ENCODE peak calls at places on chromosomes 12 and 14, in five cellular contexts. C is AG09309, X is GM06990, A is BJ, L is fibroblast of the aortic adventitia. B is an unnamed sample.

GRCh38 chr12:55727643-55728184 is 1.1 kb downstream of the CD63 start:
- DNase-seq in L (peak; percentile 64), X (no peak), C (no peak), A (no peak), B (no peak)

GRCh38 chr14:61544448-61545202 is 150.7 kb upstream of the HIF1A start:
- DNase-seq in C (no peak), X (no peak), A (no peak), L (no peak), B (no peak)

GRCh38 chr12:11158885-11159444 is 12.0 kb upstream of the SMIM10L1 start:
- DNase-seq in L (no peak), C (no peak), X (no peak), A (no peak), B (no peak)

GRCh38 chr12:57620936-57621496 is 9.8 kb downstream of the ARHGEF25 start:
- DNase-seq in L (no peak), C (no peak), A (no peak), X (no peak), B (no peak)

GRCh38 chr12:88897723-88898122 is 317.5 kb upstream of the KITLG start:
- DNase-seq in C (no peak), X (no peak), L (peak; percentile 28), A (no peak), B (no peak)

GRCh38 chr14:48973136-48973535 is 613.0 kb downstream of the RPS29 start:
- DNase-seq in L (no peak), C (no peak), A (no peak), X (no peak), B (no peak)

GRCh38 chr12:43238281-43238680 is 313.7 kb downstream of the ADAMTS20 start:
- DNase-seq in X (no peak), C (no peak), L (peak; percentile 19), A (no peak), B (no peak)

GRCh38 chr14:99612065-99612736 is 8.2 kb upstream of the CCDC85C start:
- DNase-seq in C (no peak), A (no peak), X (no peak), L (no peak), B (no peak)

GRCh38 chr14:56487090-56487667 is 92.4 kb upstream of the TMEM260 start:
- DNase-seq in A (no peak), L (peak; percentile 55), C (no peak), X (no peak), B (no peak)

GRCh38 chr14:100152091-100152490 is 7.4 kb downstream of the DEGS2 start:
- DNase-seq in X (no peak), C (no peak), L (no peak), A (no peak), B (no peak)

GRCh38 chr12:101823891-101824290 is 6.9 kb downstream of the GNPTAB start:
- DNase-seq in X (peak; percentile 26), A (no peak), L (peak; percentile 14), C (no peak), B (peak; percentile 24)

GRCh38 chr12:1250641-1251040 is 259.6 kb downstream of the ERC1 start:
- DNase-seq in C (no peak), A (no peak), X (no peak), L (no peak), B (no peak)

GRCh38 chr14:95265106-95266094 is 54.3 kb downstream of the CLMN start:
- DNase-seq in A (peak; percentile 37), X (peak; percentile 79), L (peak; percentile 87), C (peak; percentile 23), B (peak; percentile 63)

GRCh38 chr14:102525213-102526143 is 15.9 kb upstream of the ANKRD9 start:
- DNase-seq in X (no peak), L (peak; percentile 72), A (no peak), C (no peak), B (no peak)

GRCh38 chr12:62781136-62781880 is 153.6 kb downstream of the PPM1H start:
- DNase-seq in C (no peak), A (no peak), L (no peak), X (no peak), B (no peak)

GRCh38 chr12:109492371-109492770 is 14.9 kb downstream of the UBE3B start:
- DNase-seq in L (no peak), C (no peak), A (no peak), X (no peak), B (no peak)

GRCh38 chr12:6626654-6627283 is 9.0 kb downstream of the LPAR5 start:
- DNase-seq in X (no peak), C (no peak), A (no peak), L (no peak), B (no peak)

GRCh38 chr12:6618483-6618882 is 11.3 kb upstream of the CHD4 start:
- DNase-seq in X (no peak), A (no peak), L (no peak), C (no peak), B (no peak)

GRCh38 chr12:6615802-6616201 is 8.6 kb upstream of the CHD4 start:
- DNase-seq in A (no peak), L (no peak), X (no peak), C (no peak), B (no peak)

GRCh38 chr12:6620137-6620884 is 13.1 kb upstream of the CHD4 start:
- DNase-seq in C (no peak), A (no peak), L (peak; percentile 42), X (peak; percentile 27), B (no peak)

GRCh38 chr12:6620885-6621274 is 13.7 kb upstream of the CHD4 start:
- DNase-seq in C (no peak), X (no peak), A (no peak), L (no peak), B (no peak)
- H3K4me3 ChIP-seq in C (no peak overlapping the region), X (peak overlapping the region; percentile 27), A (no peak overlapping the region), L (no peak overlapping the region), B (no peak overlapping the region)

DNA sequence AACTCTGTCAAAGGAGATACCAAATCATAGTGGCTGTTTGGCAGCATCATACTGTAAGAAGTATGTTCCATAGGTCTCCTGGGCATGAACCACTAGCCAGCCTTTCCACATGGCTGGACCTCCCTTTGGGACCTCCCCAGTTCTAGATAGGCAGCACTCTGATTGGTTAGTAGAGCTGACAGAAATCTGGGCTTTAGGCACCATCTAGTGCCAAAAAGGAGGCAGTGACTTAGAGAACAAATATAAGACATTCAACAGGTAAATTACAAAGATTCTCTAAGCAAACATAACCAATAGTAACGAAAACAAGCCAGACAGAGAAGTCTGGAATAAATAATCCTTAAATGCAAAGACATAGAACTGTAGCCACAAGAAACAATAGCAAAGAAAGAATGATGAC is 148.0 kb upstream of the PDE3A start:
- DNase-seq in A (no peak), L (peak; percentile 67), X (no peak), C (no peak), B (peak; percentile 15)
- TF ChIP-seq CTCF in A (peak; percentile 25), L (peak; percentile 21), X (peak; percentile 27), C (peak; percentile 54), B (no peak)

DNA sequence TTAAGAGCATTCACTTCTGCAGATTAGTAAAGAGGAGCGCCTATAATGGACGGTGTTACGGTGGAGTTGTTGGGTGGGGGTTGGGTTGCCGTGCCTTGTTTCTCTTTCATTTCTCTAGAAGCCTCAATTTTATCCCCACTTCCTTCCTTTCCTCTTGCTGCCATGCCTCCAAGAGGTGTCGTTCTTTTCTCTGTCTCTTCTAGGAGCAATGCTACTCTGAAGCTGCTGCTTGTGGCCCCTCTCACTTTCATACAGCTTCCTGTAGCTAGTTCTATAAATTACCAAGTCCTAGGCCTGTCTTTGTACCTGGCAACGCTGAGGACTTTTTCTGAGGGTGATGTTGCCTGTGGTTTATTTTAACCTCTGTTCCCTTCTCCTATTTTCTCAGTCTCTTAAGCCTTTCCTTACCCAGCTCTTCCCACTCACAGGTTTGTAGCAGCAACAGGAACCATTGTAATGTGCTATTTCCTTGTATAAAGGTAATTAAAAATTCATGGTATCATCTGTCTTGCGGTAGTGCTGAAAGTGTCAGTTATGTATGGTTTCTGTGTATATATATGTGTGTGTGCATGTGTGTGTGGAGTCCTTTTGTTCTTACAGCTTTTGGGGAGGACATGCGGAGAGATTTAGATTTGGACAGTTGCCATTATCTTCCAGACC is 44.0 kb downstream of the DDHD1 start:
- DNase-seq in C (no peak), X (peak; percentile 67), A (no peak), L (no peak), B (no peak)
- H3K4me3 ChIP-seq in C (no peak overlapping the region), X (peak overlapping the region; percentile 54), A (no peak overlapping the region), L (no peak overlapping the region), B (no peak overlapping the region)

GRCh38 chr14:52068741-52069616 is at the start of gene NID2:
- DNase-seq in L (peak; percentile 97), C (no peak), A (no peak), X (peak; percentile 12), B (peak; percentile 93)
- TF ChIP-seq CTCF in L (no peak), C (no peak), A (peak; percentile 8), X (no peak), B (no peak)

GRCh38 chr12:64387201-64387816 is 3.2 kb downstream of the C12orf56 start:
- DNase-seq in X (no peak), L (no peak), A (no peak), C (no peak), B (no peak)

GRCh38 chr12:64385468-64385867 is 5.1 kb downstream of the C12orf56 start:
- DNase-seq in L (peak; percentile 62), A (no peak), C (peak; percentile 7), X (no peak), B (no peak)

GRCh38 chr12:64385019-64385418 is 5.5 kb downstream of the C12orf56 start:
- DNase-seq in A (no peak), C (no peak), L (no peak), X (no peak), B (no peak)

GRCh38 chr12:64389154-64389553 is 1.4 kb downstream of the C12orf56 start:
- DNase-seq in C (no peak), X (no peak), L (no peak), A (no peak), B (no peak)

DNA sequence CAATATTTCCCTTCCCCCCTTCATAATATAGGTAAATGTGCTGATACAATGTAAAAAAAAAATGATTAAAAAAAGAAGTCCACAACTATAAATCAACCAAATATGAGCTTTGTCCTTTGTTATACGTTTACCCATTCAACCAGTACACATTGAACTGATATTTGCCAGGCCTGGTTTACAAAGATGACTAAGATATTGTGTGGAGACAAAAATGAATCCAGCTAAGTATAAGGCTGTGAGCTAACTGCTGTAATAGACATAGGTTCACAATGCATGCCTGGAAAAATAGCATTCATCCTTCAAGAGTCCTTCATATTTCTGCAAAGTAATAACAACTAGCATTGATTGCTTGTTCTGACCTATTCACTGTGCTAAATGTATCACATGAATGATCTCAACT is 6.9 kb downstream of the C12orf56 start:
- DNase-seq in X (no peak), A (no peak), L (peak; percentile 41), C (no peak), B (no peak)
- H3K4me3 ChIP-seq in X (no peak overlapping the region), A (no peak overlapping the region), L (no peak overlapping the region), C (no peak overlapping the region), B (no peak overlapping the region)

GRCh38 chr14:52018252-52018651 is 28.9 kb downstream of the RTRAF start:
- DNase-seq in C (no peak), X (no peak), L (peak; percentile 39), A (no peak), B (peak; percentile 52)

GRCh38 chr14:52012635-52013034 is 23.3 kb downstream of the RTRAF start:
- DNase-seq in C (no peak), X (no peak), L (peak; percentile 74), A (no peak), B (no peak)

GRCh38 chr14:52014601-52015267 is 25.4 kb downstream of the RTRAF start:
- DNase-seq in X (no peak), L (no peak), A (no peak), C (no peak), B (no peak)

GRCh38 chr14:52013984-52014600 is 24.7 kb downstream of the RTRAF start:
- DNase-seq in A (no peak), X (no peak), C (no peak), L (no peak), B (no peak)

GRCh38 chr14:52015411-52016030 is 26.2 kb downstream of the RTRAF start:
- DNase-seq in A (no peak), C (no peak), L (no peak), X (no peak), B (no peak)
- TF ChIP-seq CTCF in A (peak; percentile 53), C (peak; percentile 47), L (peak; percentile 48), X (no peak), B (peak; percentile 56)

B was measured in HFF-Myc.